ENCODE peak calls at places on chromosomes 4 and X, in four cellular contexts. One of them, this sample, is unnamed.

GRCh38 chrX:15549189-15550012 is 48.8 kb downstream of the BMX start:
- DNase-seq in K562: peak
- DNase-seq in A549: no peak
- DNase-seq in GM12878: no peak
- DNase-seq in this sample: no peak

GRCh38 chrX:132631579-132632232 is 142.9 kb upstream of the MBNL3 start:
- DNase-seq in GM12878: no peak
- DNase-seq in K562: peak
- DNase-seq in A549: peak
- DNase-seq in this sample: peak

GRCh38 chrX:83469551-83469950 is 38.5 kb upstream of the POU3F4 start:
- DNase-seq in K562: peak
- DNase-seq in A549: peak
- DNase-seq in GM12878: no peak
- DNase-seq in this sample: peak

GRCh38 chrX:104370089-104370488 is 115.4 kb upstream of the ESX1 start:
- DNase-seq in K562: no peak
- DNase-seq in A549: peak
- DNase-seq in GM12878: no peak
- DNase-seq in this sample: peak

GRCh38 chr4:115154826-115155225 is 41.4 kb upstream of the NDST4 start:
- DNase-seq in K562: no peak
- DNase-seq in A549: no peak
- DNase-seq in GM12878: no peak
- DNase-seq in this sample: no peak

GRCh38 chr4:74038161-74039064 is at the start of gene CXCL3:
- DNase-seq in A549: peak
- DNase-seq in K562: peak
- DNase-seq in GM12878: no peak
- DNase-seq in this sample: no peak

GRCh38 chr4:87192155-87192919 is 28.1 kb downstream of the KLHL8 start:
- DNase-seq in A549: no peak
- DNase-seq in K562: no peak
- DNase-seq in GM12878: no peak
- DNase-seq in this sample: no peak

GRCh38 chr4:123995939-123996338 is 599.3 kb downstream of the SPRY1 start:
- DNase-seq in K562: no peak
- DNase-seq in A549: no peak
- DNase-seq in GM12878: no peak
- DNase-seq in this sample: no peak

GRCh38 chr4:168139336-168139735 is 47.0 kb downstream of the ANXA10 start:
- DNase-seq in GM12878: no peak
- DNase-seq in A549: no peak
- DNase-seq in K562: no peak
- DNase-seq in this sample: no peak

GRCh38 chr4:23373269-23373668 is 516.6 kb downstream of the PPARGC1A start:
- DNase-seq in K562: peak
- DNase-seq in GM12878: no peak
- DNase-seq in A549: peak
- DNase-seq in this sample: no peak

GRCh38 chr4:151960449-151961246 is 199.8 kb upstream of the GATB start:
- DNase-seq in GM12878: no peak
- DNase-seq in A549: no peak
- DNase-seq in K562: no peak
- DNase-seq in this sample: no peak

GRCh38 chr4:149047368-149047767 is 605.2 kb upstream of the NR3C2 start:
- DNase-seq in A549: no peak
- DNase-seq in K562: no peak
- DNase-seq in GM12878: no peak
- DNase-seq in this sample: no peak

GRCh38 chrX:130702867-130703707 is 199.9 kb downstream of the ENOX2 start:
- DNase-seq in GM12878: no peak
- DNase-seq in K562: no peak
- DNase-seq in A549: no peak
- DNase-seq in this sample: peak

GRCh38 chr4:11777447-11777846 is 348.8 kb upstream of the HS3ST1 start:
- DNase-seq in GM12878: no peak
- DNase-seq in A549: no peak
- DNase-seq in K562: no peak
- DNase-seq in this sample: no peak

GRCh38 chrX:18640686-18641085 is 31.2 kb downstream of the RS1 start:
- DNase-seq in GM12878: no peak
- DNase-seq in A549: no peak
- DNase-seq in K562: no peak
- DNase-seq in this sample: no peak

GRCh38 chrX:17802756-17803155 is 58.3 kb downstream of the RAI2 start:
- DNase-seq in GM12878: no peak
- DNase-seq in K562: no peak
- DNase-seq in A549: no peak
- DNase-seq in this sample: no peak

GRCh38 chr4:164571593-164572385 is 182.1 kb upstream of the SMIM31 start:
- DNase-seq in K562: no peak
- DNase-seq in GM12878: no peak
- DNase-seq in A549: no peak
- DNase-seq in this sample: no peak

GRCh38 chr4:69057620-69058409 is 38.5 kb upstream of the UGT2B7 start:
- DNase-seq in GM12878: no peak
- DNase-seq in A549: no peak
- DNase-seq in K562: no peak
- DNase-seq in this sample: peak

GRCh38 chr4:118823471-118823870 is 12.5 kb downstream of the SEC24D start:
- DNase-seq in K562: no peak
- DNase-seq in A549: no peak
- DNase-seq in GM12878: no peak
- DNase-seq in this sample: no peak

GRCh38 chr4:6250235-6250983 is 19.2 kb upstream of the WFS1 start:
- DNase-seq in GM12878: peak
- DNase-seq in K562: peak
- DNase-seq in A549: peak
- DNase-seq in this sample: peak

GRCh38 chrX:84160736-84161135 is 27.3 kb downstream of the RPS6KA6 start:
- DNase-seq in K562: no peak
- DNase-seq in A549: no peak
- DNase-seq in GM12878: no peak
- DNase-seq in this sample: no peak

GRCh38 chr4:74504212-74504611 is 59.3 kb downstream of the AREG start:
- DNase-seq in GM12878: no peak
- DNase-seq in K562: no peak
- DNase-seq in A549: no peak
- DNase-seq in this sample: no peak

GRCh38 chr4:154312246-154312645 is 179.4 kb downstream of the DCHS2 start:
- DNase-seq in GM12878: no peak
- DNase-seq in A549: no peak
- DNase-seq in K562: no peak
- DNase-seq in this sample: no peak

GRCh38 chr4:145643295-145643694 is 24.1 kb downstream of the MMAA start:
- DNase-seq in A549: no peak
- DNase-seq in GM12878: no peak
- DNase-seq in K562: no peak
- DNase-seq in this sample: no peak

GRCh38 chr4:184400375-184400870 is 73.9 kb downstream of the IRF2 start:
- DNase-seq in A549: no peak
- DNase-seq in GM12878: no peak
- DNase-seq in K562: no peak
- DNase-seq in this sample: no peak

GRCh38 chr4:145719752-145720624 is 40.0 kb downstream of the C4orf51 start:
- DNase-seq in A549: no peak
- DNase-seq in GM12878: peak
- DNase-seq in K562: no peak
- DNase-seq in this sample: no peak

GRCh38 chr4:167606551-167606950 is 372.3 kb upstream of the SPOCK3 start:
- DNase-seq in A549: no peak
- DNase-seq in K562: no peak
- DNase-seq in GM12878: no peak
- DNase-seq in this sample: no peak

GRCh38 chr4:44985938-44986337 is 259.6 kb upstream of the GNPDA2 start:
- DNase-seq in K562: no peak
- DNase-seq in A549: no peak
- DNase-seq in GM12878: no peak
- DNase-seq in this sample: no peak

GRCh38 chr4:38681283-38682066 is 17.5 kb downstream of the KLF3 start:
- DNase-seq in K562: no peak
- DNase-seq in A549: no peak
- DNase-seq in GM12878: no peak
- DNase-seq in this sample: no peak

GRCh38 chr4:90403781-90404180 is 276.6 kb downstream of the CCSER1 start:
- DNase-seq in K562: no peak
- DNase-seq in GM12878: no peak
- DNase-seq in A549: no peak
- DNase-seq in this sample: no peak

GRCh38 chrX:118839334-118839958 is 15.8 kb downstream of the ZCCHC12 start:
- DNase-seq in A549: peak
- DNase-seq in GM12878: no peak
- DNase-seq in K562: peak
- DNase-seq in this sample: peak

GRCh38 chrX:3345281-3346081 is 971 bp downstream of the MXRA5 start:
- DNase-seq in K562: no peak
- DNase-seq in A549: no peak
- DNase-seq in GM12878: no peak
- DNase-seq in this sample: no peak

DNA sequence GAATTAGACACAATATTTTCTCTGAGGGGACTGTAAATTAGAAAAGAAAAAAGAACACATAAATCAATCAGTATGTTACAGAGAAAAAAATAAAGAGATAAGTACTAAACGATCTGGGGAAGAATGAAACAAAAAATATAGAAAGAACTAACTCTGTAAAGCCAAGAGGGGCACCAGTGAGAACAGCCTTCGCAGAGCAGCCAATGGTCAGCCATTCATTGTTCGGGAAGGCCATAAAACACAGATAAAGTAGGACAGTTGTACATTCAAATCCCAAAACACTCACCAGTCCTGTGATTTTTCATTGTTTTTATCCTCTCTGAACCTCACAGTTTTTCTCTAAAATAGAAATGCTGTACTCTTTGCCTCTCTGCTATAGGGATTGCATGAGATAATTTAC is 127.9 kb downstream of the NEK1 start:
- DNase-seq in A549: no peak
- DNase-seq in GM12878: no peak
- DNase-seq in K562: no peak
- DNase-seq in this sample: no peak
- TF ChIP-seq CHD4 in A549: no peak
- TF ChIP-seq CHD4 in GM12878: no peak
- TF ChIP-seq CHD4 in K562: no peak
- TF ChIP-seq CHD4 in this sample: no peak

DNA sequence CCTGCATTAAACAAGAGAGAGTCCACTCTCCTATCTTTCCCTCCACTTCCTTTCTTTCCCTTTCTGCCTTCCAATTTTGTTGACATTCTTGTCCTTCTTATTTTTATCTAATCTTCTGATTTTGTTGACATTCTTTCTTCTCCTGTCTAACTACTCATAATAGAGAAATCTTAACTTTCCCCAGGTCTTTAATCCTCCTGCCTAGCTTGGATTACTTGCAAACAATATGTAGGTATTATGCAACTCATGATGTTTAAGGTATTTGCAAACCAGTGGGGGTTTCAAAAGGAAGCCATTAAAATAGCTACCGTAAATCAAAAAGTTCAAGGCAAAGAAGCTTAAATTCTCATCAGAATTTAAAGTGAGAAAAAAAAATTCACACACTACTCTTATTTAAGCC is 53.9 kb downstream of the PROM1 start:
- DNase-seq in GM12878: no peak
- DNase-seq in A549: no peak
- DNase-seq in K562: no peak
- DNase-seq in this sample: no peak
- TF ChIP-seq CHD4 in GM12878: no peak
- TF ChIP-seq CHD4 in A549: no peak
- TF ChIP-seq CHD4 in K562: no peak
- TF ChIP-seq CHD4 in this sample: no peak

DNA sequence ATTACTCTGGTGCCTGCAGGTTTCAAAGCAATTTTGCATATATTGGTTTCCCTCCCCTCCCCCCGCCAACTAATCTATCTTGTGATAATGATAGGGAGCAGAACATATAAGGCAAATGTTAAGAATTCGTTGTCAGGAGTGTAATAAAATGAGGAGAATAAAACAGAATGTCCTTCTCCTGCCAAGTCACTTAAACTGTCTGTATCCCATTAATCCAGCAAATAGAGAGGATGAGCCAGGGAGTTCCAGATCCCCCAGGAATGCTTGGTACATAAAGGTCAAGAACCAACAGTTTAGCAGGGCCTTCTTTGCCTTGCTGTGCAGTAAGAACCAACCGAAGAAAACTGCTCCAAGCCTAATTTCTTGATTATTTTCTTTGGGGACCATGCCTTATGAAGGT is 141.4 kb downstream of the AMELX start:
- DNase-seq in K562: no peak
- DNase-seq in GM12878: no peak
- DNase-seq in A549: no peak
- DNase-seq in this sample: no peak
- TF ChIP-seq CHD4 in K562: no peak
- TF ChIP-seq CHD4 in GM12878: no peak
- TF ChIP-seq CHD4 in A549: no peak
- TF ChIP-seq CHD4 in this sample: no peak

DNA sequence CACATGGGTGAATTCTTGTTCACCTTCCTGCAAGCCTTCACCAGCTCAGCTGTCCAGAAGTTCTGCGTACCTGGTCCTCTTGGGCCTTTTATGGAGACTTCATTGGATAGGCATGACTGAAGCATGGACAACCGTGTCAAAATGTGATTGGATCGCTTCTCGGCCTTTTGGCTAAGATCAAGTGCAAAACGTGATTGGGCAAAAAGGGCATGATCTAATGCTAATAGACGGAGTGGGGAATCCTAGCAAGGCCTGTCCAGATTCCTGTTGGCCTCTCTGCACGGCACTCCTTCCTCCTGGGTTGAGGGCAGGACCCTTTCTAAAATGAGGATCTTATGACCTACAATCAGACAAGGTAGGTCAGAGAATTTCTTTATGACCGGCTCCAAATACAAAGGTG is 24.9 kb downstream of the PRDX4 start:
- DNase-seq in A549: no peak
- DNase-seq in GM12878: no peak
- DNase-seq in K562: no peak
- DNase-seq in this sample: no peak
- TF ChIP-seq CHD4 in A549: no peak
- TF ChIP-seq CHD4 in GM12878: no peak
- TF ChIP-seq CHD4 in K562: no peak
- TF ChIP-seq CHD4 in this sample: no peak

DNA sequence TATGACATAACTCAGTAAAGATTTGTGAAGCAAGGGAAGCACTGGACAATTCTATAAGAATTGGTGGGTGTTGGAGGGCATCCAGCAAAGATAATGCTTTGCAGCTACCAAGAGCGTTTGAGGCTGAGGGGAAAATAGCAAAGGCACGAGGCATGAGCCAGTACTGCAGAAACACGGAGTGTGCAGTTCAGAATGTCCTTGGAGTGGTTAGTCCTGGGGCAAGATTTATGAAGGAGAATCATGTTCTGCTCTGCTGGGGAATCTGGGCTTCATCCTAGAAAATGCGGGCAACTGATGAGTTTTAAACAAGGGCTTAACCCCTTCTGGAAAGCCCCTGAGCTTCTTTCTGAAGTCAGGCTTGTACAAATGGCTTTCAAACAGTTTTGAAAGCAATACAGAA is 452.5 kb downstream of the IL15 start:
- DNase-seq in K562: no peak
- DNase-seq in GM12878: no peak
- DNase-seq in A549: no peak
- DNase-seq in this sample: no peak
- TF ChIP-seq CHD4 in K562: no peak
- TF ChIP-seq CHD4 in GM12878: no peak
- TF ChIP-seq CHD4 in A549: no peak
- TF ChIP-seq CHD4 in this sample: no peak

This sample was measured in HepG2.